ENCODE peak calls at places on chromosomes 7 and 10, in five cellular contexts. R, S, I, M and H are unnamed samples.

GRCh38 chr10:63523015-63523414 is 1.8 kb downstream of the REEP3 start:
- DNase-seq in I (no peak), S (no peak), R (no peak), M (no peak), H (no peak)

GRCh38 chr10:15035385-15036301 is 8.1 kb upstream of the OLAH start:
- DNase-seq in I (peak; percentile 16), M (no peak), R (no peak), S (no peak), H (peak; percentile 12)

GRCh38 chr7:134752006-134752760 is 27.3 kb upstream of the CALD1 start:
- DNase-seq in R (no peak), M (no peak), I (no peak), S (no peak), H (no peak)

GRCh38 chr7:22357311-22358175 is 589 bp upstream of the RAPGEF5 start:
- DNase-seq in R (no peak), S (no peak), M (no peak), I (peak; percentile 58), H (no peak)

GRCh38 chr7:152747224-152747623 is 12.3 kb upstream of the ACTR3B start:
- DNase-seq in R (no peak), I (no peak), S (no peak), M (no peak), H (no peak)

GRCh38 chr10:122181055-122181732 is 89.9 kb upstream of the BTBD16 start:
- DNase-seq in M (no peak), R (no peak), I (no peak), S (no peak), H (no peak)

GRCh38 chr7:29649010-29649716 is 85.5 kb downstream of the PRR15 start:
- DNase-seq in R (no peak), S (no peak), M (no peak), I (no peak), H (no peak)

GRCh38 chr10:19629559-19629958 is 186.7 kb upstream of the PLXDC2 start:
- DNase-seq in R (peak; percentile 86), M (no peak), S (no peak), I (peak; percentile 30), H (no peak)

GRCh38 chr7:66739953-66740301 is 606 bp upstream of the RABGEF1 start:
- DNase-seq in S (no peak), R (no peak), M (no peak), I (no peak), H (no peak)

GRCh38 chr10:111732116-111732785 is 451.3 kb downstream of the GPAM start:
- DNase-seq in R (no peak), I (no peak), M (no peak), S (no peak), H (no peak)

GRCh38 chr10:119539359-119539651 is 3.2 kb downstream of the RGS10 start:
- DNase-seq in M (no peak), S (no peak), R (no peak), I (no peak), H (no peak)

GRCh38 chr10:112842832-112843360 is 107.2 kb upstream of the TCF7L2 start:
- DNase-seq in S (no peak), I (no peak), M (no peak), R (no peak), H (no peak)

GRCh38 chr7:105585850-105586500 is 4.7 kb upstream of the EFCAB10 start:
- DNase-seq in I (no peak), R (no peak), S (no peak), M (no peak), H (no peak)

GRCh38 chr10:132389631-132390454 is 7.2 kb upstream of the PWWP2B start:
- DNase-seq in R (no peak), M (no peak), S (no peak), I (peak; percentile 10), H (no peak)

GRCh38 chr7:78019457-78020130 is 221.0 kb downstream of the PHTF2 start:
- DNase-seq in M (peak; percentile 19), R (peak; percentile 96), I (peak; percentile 93), S (peak; percentile 11), H (peak; percentile 49)

GRCh38 chr7:80584778-80585177 is 53.7 kb upstream of the CD36 start:
- DNase-seq in R (no peak), M (no peak), I (no peak), S (no peak), H (no peak)

GRCh38 chr10:80278480-80278879 is 11.0 kb downstream of the MAT1A start:
- DNase-seq in R (no peak), S (no peak), I (no peak), M (no peak), H (no peak)

GRCh38 chr10:52308251-52309031 is 5.6 kb upstream of the DKK1 start:
- DNase-seq in S (no peak), I (peak; percentile 40), R (peak; percentile 57), M (no peak), H (peak; percentile 28)

GRCh38 chr7:13829914-13830603 is 159.4 kb downstream of the ETV1 start:
- DNase-seq in M (no peak), R (peak; percentile 33), S (no peak), I (no peak), H (no peak)

GRCh38 chr10:43619368-43619767 is 13.1 kb downstream of the ZNF485 start:
- DNase-seq in R (no peak), M (no peak), S (no peak), I (no peak), H (no peak)

GRCh38 chr10:43622022-43622421 is 15.8 kb downstream of the ZNF485 start:
- DNase-seq in M (no peak), S (no peak), R (no peak), I (peak; percentile 18), H (no peak)

GRCh38 chr10:43627942-43628341 is 20.7 kb downstream of the ZNF32 start:
- DNase-seq in M (no peak), S (no peak), R (no peak), I (no peak), H (no peak)

GRCh38 chr10:43628956-43629355 is 19.7 kb downstream of the ZNF32 start:
- DNase-seq in R (no peak), I (no peak), M (no peak), S (no peak), H (no peak)

DNA sequence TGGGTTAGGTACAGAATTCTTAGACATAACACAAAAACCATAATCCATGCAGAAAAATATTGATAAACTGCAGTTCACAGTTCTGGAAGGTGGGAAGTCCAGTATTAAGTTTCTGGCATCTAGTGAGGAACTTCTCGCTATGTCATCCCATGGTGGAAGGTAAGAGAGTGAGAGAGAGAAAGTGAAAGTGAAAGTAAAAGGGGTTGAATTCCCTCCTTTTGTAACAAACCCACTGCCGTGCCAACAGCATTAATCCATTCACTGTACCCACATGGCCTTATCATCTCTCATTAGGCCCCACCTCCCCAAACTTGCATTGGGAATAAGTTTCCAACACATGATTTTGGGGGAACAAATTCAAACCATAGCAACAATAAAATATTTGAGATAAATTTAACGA is 17.1 kb downstream of the ZNF485 start:
- DNase-seq in I (no peak), R (no peak), S (peak; percentile 15), M (no peak), H (peak; percentile 50)
- H3K4me3 ChIP-seq in I (no peak overlapping the region), R (peak overlapping the region; percentile 33), S (peak overlapping the region; percentile 75), M (peak overlapping the region; percentile 14), H (no peak overlapping the region)

GRCh38 chr10:38038107-38038931 is 27.8 kb downstream of the ZNF33A start:
- DNase-seq in I (no peak), M (no peak), S (no peak), R (no peak), H (peak; percentile 11)
- H3K4me3 ChIP-seq in I (peak overlapping the region; percentile 7), M (no peak overlapping the region), S (peak overlapping the region; percentile 77), R (peak overlapping the region; percentile 8), H (peak overlapping the region; percentile 11)

DNA sequence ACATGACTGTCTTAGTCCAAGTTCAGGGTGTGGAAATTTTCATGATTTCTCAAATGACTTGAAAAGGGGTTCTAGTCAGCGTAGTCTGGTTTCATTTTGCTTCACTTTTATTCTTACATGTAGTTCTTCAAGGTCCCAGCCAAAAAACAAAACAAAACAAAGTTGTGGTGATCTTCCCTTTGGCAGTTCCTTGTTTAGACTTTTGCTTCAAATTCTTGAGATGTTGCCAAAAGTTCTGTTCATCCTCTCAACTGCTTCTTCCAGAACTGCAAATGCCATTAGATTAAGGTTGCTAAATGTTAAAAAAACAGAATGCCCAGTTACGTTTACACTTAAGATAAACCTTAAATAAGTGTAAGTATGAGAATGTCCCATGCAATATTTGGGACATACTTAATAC is 370.8 kb upstream of the LRRTM3 start:
- DNase-seq in I (no peak), M (no peak), R (no peak), S (no peak), H (no peak)
- H3K4me3 ChIP-seq in I (peak overlapping the region; percentile 12), M (no peak overlapping the region), R (no peak overlapping the region), S (no peak overlapping the region), H (no peak overlapping the region)

DNA sequence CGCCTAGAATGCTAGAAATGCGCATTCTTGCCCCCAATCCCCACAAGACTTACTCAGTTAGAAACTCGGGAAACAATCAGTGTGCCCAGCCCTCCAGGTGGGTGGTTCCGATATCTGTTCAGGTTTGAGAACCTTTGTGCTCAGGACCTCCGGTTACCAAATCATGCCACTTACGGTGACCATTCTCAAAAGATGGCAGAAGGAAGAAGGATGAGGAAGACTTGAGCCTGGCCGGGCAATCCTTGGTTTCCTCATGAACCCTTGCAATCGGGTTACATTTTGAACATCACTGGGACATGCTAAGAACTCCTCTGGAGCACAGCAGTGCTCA is 52.1 kb downstream of the RBM17 start:
- DNase-seq in I (no peak), M (no peak), S (no peak), R (no peak), H (no peak)
- H3K4me3 ChIP-seq in I (peak overlapping the region; percentile 13), M (peak overlapping the region; percentile 41), S (peak overlapping the region; percentile 87), R (peak overlapping the region; percentile 32), H (peak overlapping the region; percentile 5)

DNA sequence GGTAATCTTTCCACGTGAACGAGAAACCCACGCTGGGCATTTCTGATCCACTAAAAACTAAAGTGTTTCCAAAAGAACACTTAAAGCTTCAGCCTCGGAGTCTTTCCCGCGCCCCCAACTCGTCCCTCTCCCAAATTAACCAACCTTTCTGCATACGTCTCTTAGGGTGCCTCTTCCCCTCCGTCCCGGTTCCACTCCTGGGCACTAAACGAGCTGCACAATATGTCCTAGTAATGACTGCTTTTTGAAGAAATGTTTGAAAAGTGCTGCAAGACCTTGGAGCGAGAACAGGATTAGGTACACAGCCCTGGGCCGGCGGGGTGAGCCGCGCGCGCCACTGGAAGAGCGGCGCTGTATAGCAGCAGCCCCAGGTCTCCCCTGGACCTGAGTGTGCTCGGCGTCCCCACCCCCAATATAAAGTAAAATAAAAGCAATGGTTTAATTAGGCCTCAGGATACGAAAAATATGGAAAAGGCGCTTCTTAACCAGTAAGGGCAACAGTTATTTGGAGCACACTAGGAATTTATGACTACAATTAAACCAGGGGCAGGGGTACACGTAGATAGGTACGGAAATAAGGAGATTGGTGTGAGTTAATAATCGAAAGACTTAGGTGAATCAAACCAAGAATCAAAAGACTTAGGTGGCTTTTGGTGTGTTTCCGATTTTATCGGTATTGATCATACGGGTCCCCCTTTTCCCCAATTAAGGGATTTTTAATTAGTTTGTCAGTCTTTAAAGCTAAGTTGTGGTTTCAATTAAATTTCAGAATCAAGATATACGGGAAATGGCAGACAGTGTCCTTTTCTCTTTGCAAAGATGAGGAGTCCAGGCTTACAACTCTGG is 1.9 kb downstream of the TET1 start:
- DNase-seq in R (no peak), I (peak; percentile 9), M (no peak), S (no peak), H (no peak)
- H3K4me3 ChIP-seq in R (peak overlapping the region; percentile 91), I (peak overlapping the region; percentile 72), M (no peak overlapping the region), S (peak overlapping the region; percentile 43), H (no peak overlapping the region)